ENCODE peak calls at places on chromosomes 3 and 15, in five cellular contexts. One of them, this sample, is unnamed.

GRCh38 chr3:10371167-10371566 is 50.3 kb upstream of the SEC13 start:
- DNase-seq in AG04450: no peak
- DNase-seq in stomach: no peak
- DNase-seq in GM12891: no peak
- DNase-seq in DMS79: no peak
- DNase-seq in this sample: no peak

GRCh38 chr3:64291345-64291744 is 66.1 kb upstream of the PRICKLE2 start:
- DNase-seq in stomach: no peak
- DNase-seq in GM12891: no peak
- DNase-seq in DMS79: no peak
- DNase-seq in AG04450: peak
- DNase-seq in this sample: peak

GRCh38 chr3:156681003-156681402 is 6.6 kb downstream of the TIPARP start:
- DNase-seq in GM12891: no peak
- DNase-seq in AG04450: peak
- DNase-seq in stomach: peak
- DNase-seq in DMS79: peak
- DNase-seq in this sample: peak

GRCh38 chr3:164890061-164890460 is 188.2 kb downstream of the SI start:
- DNase-seq in GM12891: no peak
- DNase-seq in AG04450: no peak
- DNase-seq in DMS79: no peak
- DNase-seq in stomach: no peak
- DNase-seq in this sample: no peak

GRCh38 chr3:9497821-9498565 is 55.6 kb downstream of the LHFPL4 start:
- DNase-seq in AG04450: peak
- DNase-seq in DMS79: no peak
- DNase-seq in GM12891: no peak
- DNase-seq in stomach: no peak
- DNase-seq in this sample: peak

GRCh38 chr15:39776068-39776467 is 6.6 kb downstream of the FSIP1 start:
- DNase-seq in stomach: no peak
- DNase-seq in DMS79: no peak
- DNase-seq in GM12891: no peak
- DNase-seq in AG04450: no peak
- DNase-seq in this sample: no peak

GRCh38 chr3:188052229-188052965 is 101.6 kb upstream of the LPP start:
- DNase-seq in DMS79: no peak
- DNase-seq in AG04450: no peak
- DNase-seq in GM12891: no peak
- DNase-seq in stomach: peak
- DNase-seq in this sample: no peak

GRCh38 chr3:35651888-35652287 is 12.6 kb downstream of the ARPP21 start:
- DNase-seq in stomach: no peak
- DNase-seq in AG04450: no peak
- DNase-seq in GM12891: no peak
- DNase-seq in DMS79: no peak
- DNase-seq in this sample: peak

GRCh38 chr3:31958721-31959152 is 22.3 kb downstream of the OSBPL10 start:
- DNase-seq in DMS79: peak
- DNase-seq in AG04450: no peak
- DNase-seq in stomach: no peak
- DNase-seq in GM12891: no peak
- DNase-seq in this sample: no peak

GRCh38 chr3:9396301-9396631 is 1.1 kb upstream of the SETD5 start:
- DNase-seq in GM12891: peak
- DNase-seq in AG04450: peak
- DNase-seq in stomach: peak
- DNase-seq in DMS79: peak
- DNase-seq in this sample: peak

GRCh38 chr15:39908186-39908585 is 11.9 kb downstream of the GPR176 start:
- DNase-seq in GM12891: no peak
- DNase-seq in AG04450: peak
- DNase-seq in DMS79: no peak
- DNase-seq in stomach: no peak
- DNase-seq in this sample: peak

GRCh38 chr3:46312996-46313395 is 40.9 kb upstream of the CCR2 start:
- DNase-seq in DMS79: no peak
- DNase-seq in GM12891: no peak
- DNase-seq in AG04450: no peak
- DNase-seq in stomach: no peak
- DNase-seq in this sample: no peak

GRCh38 chr15:48481802-48482201 is 150.6 kb downstream of the DUT start:
- DNase-seq in GM12891: no peak
- DNase-seq in AG04450: peak
- DNase-seq in DMS79: no peak
- DNase-seq in stomach: no peak
- DNase-seq in this sample: no peak

GRCh38 chr3:156761713-156762575 is 64.2 kb upstream of the LEKR1 start:
- DNase-seq in GM12891: no peak
- DNase-seq in AG04450: no peak
- DNase-seq in stomach: no peak
- DNase-seq in DMS79: no peak
- DNase-seq in this sample: no peak

This sample was measured in HS-5.